ENCODE peak calls at places on chromosomes 2 and 18, in five cellular contexts. One of them, this sample, is unnamed.
A peak's percentile ranks its signal among the peaks of the same experiment; 100 is the strongest.

GRCh38 chr18:79705272-79705671 is 25.7 kb downstream of the CTDP1 start:
- DNase-seq in AG09309: no peak
- DNase-seq in cardiac muscle cell: no peak
- DNase-seq in CD8-positive, alpha-beta T cell: no peak
- DNase-seq in fibroblast of pulmonary artery: no peak
- DNase-seq in this sample: no peak

GRCh38 chr18:70288171-70288850 is 534 bp upstream of the SOCS6 start:
- DNase-seq in cardiac muscle cell: no peak
- DNase-seq in CD8-positive, alpha-beta T cell: no peak
- DNase-seq in AG09309: no peak
- DNase-seq in fibroblast of pulmonary artery: peak; percentile 37
- DNase-seq in this sample: peak; percentile 31

GRCh38 chr18:50836521-50836957 is 16.7 kb upstream of the MRO start:
- DNase-seq in fibroblast of pulmonary artery: peak; percentile 86
- DNase-seq in AG09309: no peak
- DNase-seq in cardiac muscle cell: no peak
- DNase-seq in CD8-positive, alpha-beta T cell: no peak
- DNase-seq in this sample: peak; percentile 69

GRCh38 chr2:78992807-78993517 is 32.5 kb upstream of the REG3G start:
- DNase-seq in CD8-positive, alpha-beta T cell: no peak
- DNase-seq in AG09309: no peak
- DNase-seq in fibroblast of pulmonary artery: no peak
- DNase-seq in cardiac muscle cell: peak; percentile 42
- DNase-seq in this sample: no peak

GRCh38 chr2:214184461-214184860 is 226.4 kb upstream of the VWC2L start:
- DNase-seq in fibroblast of pulmonary artery: no peak
- DNase-seq in CD8-positive, alpha-beta T cell: no peak
- DNase-seq in AG09309: no peak
- DNase-seq in cardiac muscle cell: no peak
- DNase-seq in this sample: no peak

GRCh38 chr2:152518656-152519580 is 183.9 kb downstream of the FMNL2 start:
- DNase-seq in AG09309: no peak
- DNase-seq in cardiac muscle cell: no peak
- DNase-seq in fibroblast of pulmonary artery: no peak
- DNase-seq in CD8-positive, alpha-beta T cell: no peak
- DNase-seq in this sample: no peak

GRCh38 chr2:112683550-112684414 is 37.0 kb upstream of the NT5DC4 start:
- DNase-seq in cardiac muscle cell: no peak
- DNase-seq in CD8-positive, alpha-beta T cell: no peak
- DNase-seq in AG09309: no peak
- DNase-seq in fibroblast of pulmonary artery: no peak
- DNase-seq in this sample: no peak

GRCh38 chr2:144522741-144523605 is 3.1 kb upstream of the ZEB2 start:
- DNase-seq in AG09309: no peak
- DNase-seq in CD8-positive, alpha-beta T cell: no peak
- DNase-seq in fibroblast of pulmonary artery: no peak
- DNase-seq in cardiac muscle cell: no peak
- DNase-seq in this sample: no peak

GRCh38 chr2:84807063-84807485 is 73.8 kb downstream of the TRABD2A start:
- DNase-seq in CD8-positive, alpha-beta T cell: no peak
- DNase-seq in AG09309: peak; percentile 93
- DNase-seq in cardiac muscle cell: no peak
- DNase-seq in fibroblast of pulmonary artery: peak; percentile 96
- DNase-seq in this sample: peak; percentile 100

GRCh38 chr2:160140001-160140400 is 60.1 kb downstream of the ITGB6 start:
- DNase-seq in CD8-positive, alpha-beta T cell: no peak
- DNase-seq in AG09309: no peak
- DNase-seq in cardiac muscle cell: no peak
- DNase-seq in fibroblast of pulmonary artery: peak; percentile 5
- DNase-seq in this sample: no peak
- H3K4me3 ChIP-seq in CD8-positive, alpha-beta T cell: no peak overlapping the region
- H3K4me3 ChIP-seq in AG09309: no peak overlapping the region
- H3K4me3 ChIP-seq in cardiac muscle cell: no peak overlapping the region
- H3K4me3 ChIP-seq in fibroblast of pulmonary artery: no peak overlapping the region
- H3K4me3 ChIP-seq in this sample: no peak overlapping the region

DNA sequence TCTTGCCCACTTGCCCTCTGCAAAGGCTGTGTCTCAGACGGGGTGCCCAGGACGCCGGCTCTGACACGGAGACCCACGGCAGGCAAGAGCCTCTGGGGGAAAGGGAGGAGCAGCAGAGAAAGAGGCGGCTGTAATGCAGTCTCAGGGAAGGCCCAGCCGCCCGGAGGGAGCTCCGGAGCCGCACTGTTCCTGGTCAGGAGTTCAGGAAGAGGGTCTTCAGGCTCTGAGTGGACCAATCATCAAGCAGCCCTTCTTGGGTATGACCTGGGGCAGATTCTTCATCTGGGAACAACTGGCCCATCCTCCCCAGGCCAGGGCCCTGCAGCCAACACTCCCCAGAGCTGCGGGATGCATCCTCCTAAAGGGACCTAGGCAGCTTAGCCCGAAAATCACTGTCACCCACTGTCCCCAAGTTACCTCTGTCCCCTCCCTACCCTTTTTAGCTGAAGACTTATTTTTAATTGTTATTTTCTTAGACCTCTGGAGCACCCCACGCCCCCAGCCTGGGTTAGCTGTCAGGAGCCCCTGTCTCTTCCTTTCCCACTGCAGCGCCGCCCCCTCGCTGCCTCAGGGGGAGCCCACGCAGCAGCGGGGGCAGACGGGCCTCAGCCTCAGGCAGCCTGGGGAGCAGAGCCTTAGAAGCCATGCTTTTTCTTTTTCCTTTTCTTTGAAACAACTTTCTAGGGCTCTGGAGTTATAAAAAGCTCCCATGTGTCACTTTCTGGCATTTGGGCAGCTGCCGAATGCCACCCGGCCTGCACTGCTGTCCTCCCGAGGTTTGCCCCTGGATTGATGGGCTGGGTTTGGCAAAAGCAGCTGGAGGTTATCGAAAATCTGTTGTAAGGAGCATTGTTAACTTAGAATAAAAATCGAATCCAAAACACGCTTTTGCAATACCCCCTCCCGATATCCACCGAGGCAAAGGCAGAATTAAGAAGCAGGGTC is 644 bp upstream of the NEU2 start:
- DNase-seq in fibroblast of pulmonary artery: no peak
- DNase-seq in CD8-positive, alpha-beta T cell: no peak
- DNase-seq in cardiac muscle cell: no peak
- DNase-seq in AG09309: no peak
- DNase-seq in this sample: peak; percentile 9
- TF ChIP-seq CTCF in fibroblast of pulmonary artery: no peak
- TF ChIP-seq CTCF in CD8-positive, alpha-beta T cell: no peak
- TF ChIP-seq CTCF in cardiac muscle cell: no peak
- TF ChIP-seq CTCF in AG09309: no peak
- TF ChIP-seq CTCF in this sample: no peak

DNA sequence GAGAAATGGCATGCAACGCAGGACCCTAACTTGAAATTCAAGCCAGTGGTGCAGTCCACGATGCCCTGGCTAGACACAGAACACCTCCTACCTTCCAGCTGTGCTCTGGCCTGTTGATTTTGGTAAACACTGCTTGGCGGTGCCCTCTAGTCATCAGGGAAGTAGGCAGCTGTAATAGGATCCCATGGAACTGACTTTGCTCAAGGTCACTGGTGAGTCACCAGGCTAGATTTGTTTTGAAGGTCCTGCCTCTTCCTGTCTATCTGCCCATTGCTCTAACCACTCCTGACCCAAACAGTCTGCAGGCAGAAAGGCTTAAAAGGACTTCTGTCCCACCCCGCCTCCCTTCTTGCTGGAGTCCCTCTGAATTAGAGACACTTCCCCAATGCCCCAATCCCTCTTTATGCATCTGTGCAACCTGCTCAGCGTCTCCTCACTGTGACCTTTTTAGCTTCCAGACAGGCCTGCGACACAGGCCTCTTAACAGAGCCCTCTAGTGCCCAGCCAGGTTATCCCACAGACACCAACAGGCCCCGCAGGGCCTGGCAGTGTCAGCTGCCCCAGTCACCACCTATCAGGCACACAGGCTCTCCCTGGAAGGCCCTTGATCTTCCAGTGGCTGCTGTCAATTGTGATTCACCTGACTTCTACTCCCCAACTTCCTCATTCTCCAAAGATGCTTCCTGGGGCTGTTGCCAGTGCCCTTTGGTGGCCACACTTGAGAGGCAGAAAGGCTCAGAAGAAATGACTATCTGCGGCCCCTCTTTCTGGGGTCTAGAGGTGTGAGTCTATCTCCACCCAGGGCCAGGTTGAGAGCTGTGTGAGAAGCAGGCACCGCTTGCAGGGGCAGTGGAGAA is 5.2 kb downstream of the TMEM127 start:
- DNase-seq in fibroblast of pulmonary artery: peak; percentile 90
- DNase-seq in AG09309: peak; percentile 64
- DNase-seq in CD8-positive, alpha-beta T cell: no peak
- DNase-seq in cardiac muscle cell: peak; percentile 85
- DNase-seq in this sample: peak; percentile 88
- H3K4me3 ChIP-seq in fibroblast of pulmonary artery: no peak overlapping the region
- H3K4me3 ChIP-seq in AG09309: no peak overlapping the region
- H3K4me3 ChIP-seq in CD8-positive, alpha-beta T cell: no peak overlapping the region
- H3K4me3 ChIP-seq in cardiac muscle cell: peak overlapping the region; percentile 5
- H3K4me3 ChIP-seq in this sample: no peak overlapping the region

GRCh38 chr2:236240228-236240990 is 23.8 kb downstream of the ASB18 start:
- DNase-seq in AG09309: peak; percentile 1
- DNase-seq in fibroblast of pulmonary artery: no peak
- DNase-seq in cardiac muscle cell: no peak
- DNase-seq in CD8-positive, alpha-beta T cell: no peak
- DNase-seq in this sample: peak; percentile 82
- TF ChIP-seq CTCF in AG09309: no peak
- TF ChIP-seq CTCF in fibroblast of pulmonary artery: no peak
- TF ChIP-seq CTCF in cardiac muscle cell: no peak
- TF ChIP-seq CTCF in CD8-positive, alpha-beta T cell: no peak
- TF ChIP-seq CTCF in this sample: no peak

DNA sequence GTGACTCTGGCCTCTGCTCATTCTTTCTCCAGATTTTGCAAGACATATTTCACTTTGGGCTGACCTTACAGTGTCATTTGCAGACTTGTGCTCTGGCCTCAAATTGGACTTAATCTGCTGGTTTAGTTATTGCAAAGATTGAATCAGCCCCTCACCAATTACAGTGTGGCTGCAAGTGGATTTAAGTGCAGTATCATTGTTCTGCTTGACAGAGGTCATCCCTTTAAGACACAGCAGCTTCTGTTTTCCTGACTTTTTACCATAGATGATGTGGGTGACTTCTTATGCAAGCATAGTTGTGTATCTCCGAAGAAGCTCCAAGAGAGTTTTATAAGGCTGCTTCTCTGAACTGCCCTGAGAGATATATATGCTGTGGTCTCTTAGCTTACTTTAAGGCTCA is 3.4 kb downstream of the TRIB2 start:
- DNase-seq in fibroblast of pulmonary artery: peak; percentile 52
- DNase-seq in AG09309: no peak
- DNase-seq in CD8-positive, alpha-beta T cell: peak; percentile 44
- DNase-seq in cardiac muscle cell: no peak
- DNase-seq in this sample: no peak
- H3K4me3 ChIP-seq in fibroblast of pulmonary artery: peak overlapping the region; percentile 98
- H3K4me3 ChIP-seq in AG09309: peak overlapping the region; percentile 95
- H3K4me3 ChIP-seq in CD8-positive, alpha-beta T cell: peak overlapping the region; percentile 9
- H3K4me3 ChIP-seq in cardiac muscle cell: peak overlapping the region; percentile 94
- H3K4me3 ChIP-seq in this sample: peak overlapping the region; percentile 91

GRCh38 chr18:63783394-63783793 is 8.2 kb downstream of the SERPINB7 start:
- DNase-seq in AG09309: no peak
- DNase-seq in CD8-positive, alpha-beta T cell: no peak
- DNase-seq in cardiac muscle cell: no peak
- DNase-seq in fibroblast of pulmonary artery: no peak
- DNase-seq in this sample: no peak
- TF ChIP-seq CTCF in AG09309: no peak
- TF ChIP-seq CTCF in CD8-positive, alpha-beta T cell: no peak
- TF ChIP-seq CTCF in cardiac muscle cell: no peak
- TF ChIP-seq CTCF in fibroblast of pulmonary artery: no peak
- TF ChIP-seq CTCF in this sample: no peak

GRCh38 chr2:30122362-30122761 is 24.4 kb upstream of the YPEL5 start:
- DNase-seq in AG09309: no peak
- DNase-seq in cardiac muscle cell: no peak
- DNase-seq in CD8-positive, alpha-beta T cell: no peak
- DNase-seq in fibroblast of pulmonary artery: no peak
- DNase-seq in this sample: no peak

GRCh38 chr2:30127016-30127893 is 19.6 kb upstream of the YPEL5 start:
- DNase-seq in fibroblast of pulmonary artery: peak; percentile 15
- DNase-seq in CD8-positive, alpha-beta T cell: no peak
- DNase-seq in AG09309: no peak
- DNase-seq in cardiac muscle cell: no peak
- DNase-seq in this sample: peak; percentile 7
- H3K4me3 ChIP-seq in fibroblast of pulmonary artery: no peak overlapping the region
- H3K4me3 ChIP-seq in CD8-positive, alpha-beta T cell: no peak overlapping the region
- H3K4me3 ChIP-seq in AG09309: no peak overlapping the region
- H3K4me3 ChIP-seq in cardiac muscle cell: no peak overlapping the region
- H3K4me3 ChIP-seq in this sample: no peak overlapping the region

GRCh38 chr2:170006592-170007327 is 171.2 kb upstream of the MYO3B start:
- DNase-seq in AG09309: no peak
- DNase-seq in fibroblast of pulmonary artery: peak; percentile 56
- DNase-seq in CD8-positive, alpha-beta T cell: no peak
- DNase-seq in cardiac muscle cell: no peak
- DNase-seq in this sample: peak; percentile 32

GRCh38 chr2:170002096-170002495 is 174.8 kb downstream of the UBR3 start:
- DNase-seq in CD8-positive, alpha-beta T cell: no peak
- DNase-seq in fibroblast of pulmonary artery: no peak
- DNase-seq in cardiac muscle cell: no peak
- DNase-seq in AG09309: no peak
- DNase-seq in this sample: no peak

GRCh38 chr2:170009209-170009608 is 168.7 kb upstream of the MYO3B start:
- DNase-seq in AG09309: no peak
- DNase-seq in cardiac muscle cell: no peak
- DNase-seq in fibroblast of pulmonary artery: no peak
- DNase-seq in CD8-positive, alpha-beta T cell: no peak
- DNase-seq in this sample: no peak

GRCh38 chr2:170005702-170006101 is 172.2 kb upstream of the MYO3B start:
- DNase-seq in AG09309: no peak
- DNase-seq in CD8-positive, alpha-beta T cell: no peak
- DNase-seq in fibroblast of pulmonary artery: no peak
- DNase-seq in cardiac muscle cell: no peak
- DNase-seq in this sample: no peak
- TF ChIP-seq CTCF in AG09309: no peak
- TF ChIP-seq CTCF in CD8-positive, alpha-beta T cell: no peak
- TF ChIP-seq CTCF in fibroblast of pulmonary artery: no peak
- TF ChIP-seq CTCF in cardiac muscle cell: no peak
- TF ChIP-seq CTCF in this sample: no peak

GRCh38 chr2:190835303-190835930 is 45.2 kb upstream of the GLS start:
- DNase-seq in fibroblast of pulmonary artery: peak; percentile 90
- DNase-seq in cardiac muscle cell: no peak
- DNase-seq in AG09309: no peak
- DNase-seq in CD8-positive, alpha-beta T cell: no peak
- DNase-seq in this sample: peak; percentile 89

GRCh38 chr2:190837417-190837816 is 43.2 kb upstream of the GLS start:
- DNase-seq in cardiac muscle cell: no peak
- DNase-seq in CD8-positive, alpha-beta T cell: no peak
- DNase-seq in AG09309: no peak
- DNase-seq in fibroblast of pulmonary artery: peak; percentile 43
- DNase-seq in this sample: peak; percentile 79

GRCh38 chr2:190838492-190838910 is 42.1 kb upstream of the GLS start:
- DNase-seq in AG09309: no peak
- DNase-seq in fibroblast of pulmonary artery: peak; percentile 67
- DNase-seq in CD8-positive, alpha-beta T cell: no peak
- DNase-seq in cardiac muscle cell: no peak
- DNase-seq in this sample: peak; percentile 87

GRCh38 chr2:190836767-190837166 is 43.9 kb upstream of the GLS start:
- DNase-seq in AG09309: no peak
- DNase-seq in cardiac muscle cell: no peak
- DNase-seq in fibroblast of pulmonary artery: no peak
- DNase-seq in CD8-positive, alpha-beta T cell: no peak
- DNase-seq in this sample: no peak

GRCh38 chr2:190837991-190838390 is 42.6 kb upstream of the GLS start:
- DNase-seq in cardiac muscle cell: no peak
- DNase-seq in fibroblast of pulmonary artery: peak; percentile 28
- DNase-seq in AG09309: no peak
- DNase-seq in CD8-positive, alpha-beta T cell: no peak
- DNase-seq in this sample: peak; percentile 66
- H3K4me3 ChIP-seq in cardiac muscle cell: no peak overlapping the region
- H3K4me3 ChIP-seq in fibroblast of pulmonary artery: no peak overlapping the region
- H3K4me3 ChIP-seq in AG09309: no peak overlapping the region
- H3K4me3 ChIP-seq in CD8-positive, alpha-beta T cell: no peak overlapping the region
- H3K4me3 ChIP-seq in this sample: no peak overlapping the region